ENCODE peak calls at places on chromosomes 7 and 10, in six cellular contexts. One of them, this sample, is unnamed.

GRCh38 chr10:3139135-3139910 is 33.3 kb downstream of the PITRM1 start:
- DNase-seq in psoas muscle: no peak
- DNase-seq in right atrium auricular region: no peak
- DNase-seq in lower lobe of right lung: no peak
- DNase-seq in aorta: peak
- DNase-seq in tibial artery: no peak
- DNase-seq in this sample: no peak

GRCh38 chr7:46494026-46494425 is 573.0 kb upstream of the IGFBP3 start:
- DNase-seq in psoas muscle: no peak
- DNase-seq in right atrium auricular region: no peak
- DNase-seq in lower lobe of right lung: no peak
- DNase-seq in aorta: no peak
- DNase-seq in tibial artery: no peak
- DNase-seq in this sample: no peak

GRCh38 chr7:154744226-154744860 is 258.6 kb downstream of the PAXIP1 start:
- DNase-seq in psoas muscle: no peak
- DNase-seq in right atrium auricular region: no peak
- DNase-seq in lower lobe of right lung: no peak
- DNase-seq in aorta: no peak
- DNase-seq in tibial artery: no peak
- DNase-seq in this sample: no peak

GRCh38 chr10:86684305-86684704 is 16.0 kb downstream of the LDB3 start:
- DNase-seq in psoas muscle: peak
- DNase-seq in right atrium auricular region: no peak
- DNase-seq in lower lobe of right lung: no peak
- DNase-seq in aorta: peak
- DNase-seq in tibial artery: peak
- DNase-seq in this sample: peak

GRCh38 chr10:45418859-45419672 is 45.0 kb downstream of the ALOX5 start:
- DNase-seq in psoas muscle: peak
- DNase-seq in right atrium auricular region: peak
- DNase-seq in lower lobe of right lung: peak
- DNase-seq in aorta: peak
- DNase-seq in tibial artery: peak
- DNase-seq in this sample: peak

GRCh38 chr10:124176309-124177179 is 83.1 kb upstream of the CHST15 start:
- DNase-seq in psoas muscle: no peak
- DNase-seq in right atrium auricular region: peak
- DNase-seq in lower lobe of right lung: no peak
- DNase-seq in aorta: no peak
- DNase-seq in tibial artery: no peak
- DNase-seq in this sample: peak

GRCh38 chr10:127024655-127025054 is 119.4 kb downstream of the DOCK1 start:
- DNase-seq in psoas muscle: no peak
- DNase-seq in right atrium auricular region: no peak
- DNase-seq in lower lobe of right lung: no peak
- DNase-seq in aorta: no peak
- DNase-seq in tibial artery: peak
- DNase-seq in this sample: no peak

GRCh38 chr10:74738985-74739567 is 87.3 kb upstream of the KAT6B start:
- DNase-seq in psoas muscle: no peak
- DNase-seq in right atrium auricular region: no peak
- DNase-seq in lower lobe of right lung: no peak
- DNase-seq in aorta: no peak
- DNase-seq in tibial artery: no peak
- DNase-seq in this sample: no peak

GRCh38 chr7:16187131-16187530 is 234.2 kb downstream of the CRPPA start:
- DNase-seq in psoas muscle: no peak
- DNase-seq in right atrium auricular region: no peak
- DNase-seq in lower lobe of right lung: no peak
- DNase-seq in aorta: no peak
- DNase-seq in tibial artery: no peak
- DNase-seq in this sample: no peak

GRCh38 chr10:118841881-118842605 is 87.3 kb upstream of the CACUL1 start:
- DNase-seq in psoas muscle: no peak
- DNase-seq in right atrium auricular region: no peak
- DNase-seq in lower lobe of right lung: no peak
- DNase-seq in aorta: no peak
- DNase-seq in tibial artery: no peak
- DNase-seq in this sample: no peak

GRCh38 chr7:106968160-106968559 is 76.3 kb upstream of the PRKAR2B start:
- DNase-seq in psoas muscle: no peak
- DNase-seq in right atrium auricular region: no peak
- DNase-seq in lower lobe of right lung: no peak
- DNase-seq in aorta: no peak
- DNase-seq in tibial artery: no peak
- DNase-seq in this sample: peak

GRCh38 chr10:69715156-69715898 is 85.3 kb downstream of the FAM241B start:
- DNase-seq in psoas muscle: no peak
- DNase-seq in right atrium auricular region: no peak
- DNase-seq in lower lobe of right lung: no peak
- DNase-seq in aorta: no peak
- DNase-seq in tibial artery: no peak
- DNase-seq in this sample: peak

GRCh38 chr10:29622382-29622885 is 12.3 kb downstream of the SVIL start:
- DNase-seq in psoas muscle: no peak
- DNase-seq in right atrium auricular region: no peak
- DNase-seq in lower lobe of right lung: no peak
- DNase-seq in aorta: no peak
- DNase-seq in tibial artery: no peak
- DNase-seq in this sample: no peak

GRCh38 chr10:130799532-130799931 is 512.0 kb downstream of the TCERG1L start:
- DNase-seq in psoas muscle: no peak
- DNase-seq in right atrium auricular region: no peak
- DNase-seq in lower lobe of right lung: no peak
- DNase-seq in aorta: no peak
- DNase-seq in tibial artery: no peak
- DNase-seq in this sample: no peak

GRCh38 chr7:133513608-133514007 is 260.7 kb downstream of the EXOC4 start:
- DNase-seq in psoas muscle: no peak
- DNase-seq in right atrium auricular region: no peak
- DNase-seq in lower lobe of right lung: no peak
- DNase-seq in aorta: no peak
- DNase-seq in tibial artery: no peak
- DNase-seq in this sample: no peak

GRCh38 chr7:139995034-139995915 is 67.5 kb downstream of the PARP12 start:
- DNase-seq in psoas muscle: no peak
- DNase-seq in right atrium auricular region: no peak
- DNase-seq in lower lobe of right lung: no peak
- DNase-seq in aorta: no peak
- DNase-seq in tibial artery: no peak
- DNase-seq in this sample: no peak

GRCh38 chr10:110169586-110169985 is 37.8 kb upstream of the MXI1 start:
- DNase-seq in psoas muscle: no peak
- DNase-seq in right atrium auricular region: peak
- DNase-seq in lower lobe of right lung: no peak
- DNase-seq in aorta: no peak
- DNase-seq in tibial artery: no peak
- DNase-seq in this sample: peak

GRCh38 chr7:2626498-2627117 is 5.2 kb upstream of the TTYH3 start:
- DNase-seq in psoas muscle: no peak
- DNase-seq in right atrium auricular region: no peak
- DNase-seq in lower lobe of right lung: no peak
- DNase-seq in aorta: no peak
- DNase-seq in tibial artery: no peak
- DNase-seq in this sample: no peak

GRCh38 chr7:111919690-111920179 is 286.5 kb downstream of the DOCK4 start:
- DNase-seq in psoas muscle: no peak
- DNase-seq in right atrium auricular region: no peak
- DNase-seq in lower lobe of right lung: no peak
- DNase-seq in aorta: no peak
- DNase-seq in tibial artery: no peak
- DNase-seq in this sample: no peak

GRCh38 chr10:14010083-14010551 is 320.6 kb downstream of the FRMD4A start:
- DNase-seq in psoas muscle: no peak
- DNase-seq in right atrium auricular region: no peak
- DNase-seq in lower lobe of right lung: no peak
- DNase-seq in aorta: no peak
- DNase-seq in tibial artery: no peak
- DNase-seq in this sample: no peak

GRCh38 chr7:26429168-26429567 is 137.5 kb downstream of the SNX10 start:
- DNase-seq in psoas muscle: no peak
- DNase-seq in right atrium auricular region: no peak
- DNase-seq in lower lobe of right lung: no peak
- DNase-seq in aorta: no peak
- DNase-seq in tibial artery: no peak
- DNase-seq in this sample: no peak

GRCh38 chr7:55534916-55535636 is 37.2 kb downstream of the VOPP1 start:
- DNase-seq in psoas muscle: no peak
- DNase-seq in right atrium auricular region: no peak
- DNase-seq in lower lobe of right lung: no peak
- DNase-seq in aorta: no peak
- DNase-seq in tibial artery: no peak
- DNase-seq in this sample: no peak

GRCh38 chr10:104233817-104234216 is 1.7 kb upstream of the CFAP43 start:
- DNase-seq in psoas muscle: no peak
- DNase-seq in right atrium auricular region: no peak
- DNase-seq in lower lobe of right lung: no peak
- DNase-seq in aorta: no peak
- DNase-seq in tibial artery: no peak
- DNase-seq in this sample: no peak

GRCh38 chr10:104234934-104235333 is 2.8 kb upstream of the CFAP43 start:
- DNase-seq in psoas muscle: no peak
- DNase-seq in right atrium auricular region: no peak
- DNase-seq in lower lobe of right lung: no peak
- DNase-seq in aorta: no peak
- DNase-seq in tibial artery: no peak
- DNase-seq in this sample: no peak

GRCh38 chr10:104230490-104230889 is 1.7 kb downstream of the CFAP43 start:
- DNase-seq in psoas muscle: no peak
- DNase-seq in right atrium auricular region: no peak
- DNase-seq in lower lobe of right lung: no peak
- DNase-seq in aorta: no peak
- DNase-seq in tibial artery: no peak
- DNase-seq in this sample: no peak

GRCh38 chr10:104231784-104232612 is at the start of gene CFAP43:
- DNase-seq in psoas muscle: peak
- DNase-seq in right atrium auricular region: peak
- DNase-seq in lower lobe of right lung: peak
- DNase-seq in aorta: peak
- DNase-seq in tibial artery: peak
- DNase-seq in this sample: peak

DNA sequence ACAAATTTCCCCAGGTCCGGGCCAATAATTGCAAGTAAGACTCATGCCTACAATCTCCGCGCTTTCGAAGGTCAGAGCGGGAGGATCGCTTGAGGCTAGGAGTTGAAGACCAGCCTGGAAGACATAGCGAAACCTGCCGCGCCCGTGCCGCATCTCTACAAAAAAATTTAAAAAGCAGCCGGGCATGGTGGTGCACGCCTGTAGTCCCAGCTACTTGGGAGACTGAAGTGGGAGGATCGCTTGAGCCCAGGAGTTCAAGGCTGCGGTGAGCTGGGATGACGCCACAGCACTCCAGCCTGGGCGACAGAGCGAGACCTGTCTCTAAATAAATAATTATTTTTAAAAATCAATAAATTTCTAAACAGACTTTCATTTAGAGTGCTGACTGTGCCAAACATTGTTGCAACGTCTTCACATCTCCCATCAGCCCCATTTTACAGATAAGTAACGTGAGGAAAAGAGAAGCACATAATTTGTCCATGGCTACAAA is 494 bp upstream of the CFAP43 start:
- DNase-seq in psoas muscle: no peak
- DNase-seq in right atrium auricular region: no peak
- DNase-seq in lower lobe of right lung: peak
- DNase-seq in aorta: peak
- DNase-seq in tibial artery: no peak
- DNase-seq in this sample: no peak
- H3K27ac ChIP-seq in psoas muscle: no peak
- H3K27ac ChIP-seq in right atrium auricular region: no peak
- H3K27ac ChIP-seq in lower lobe of right lung: peak
- H3K27ac ChIP-seq in aorta: no peak
- H3K27ac ChIP-seq in tibial artery: no peak
- H3K27ac ChIP-seq in this sample: no peak

DNA sequence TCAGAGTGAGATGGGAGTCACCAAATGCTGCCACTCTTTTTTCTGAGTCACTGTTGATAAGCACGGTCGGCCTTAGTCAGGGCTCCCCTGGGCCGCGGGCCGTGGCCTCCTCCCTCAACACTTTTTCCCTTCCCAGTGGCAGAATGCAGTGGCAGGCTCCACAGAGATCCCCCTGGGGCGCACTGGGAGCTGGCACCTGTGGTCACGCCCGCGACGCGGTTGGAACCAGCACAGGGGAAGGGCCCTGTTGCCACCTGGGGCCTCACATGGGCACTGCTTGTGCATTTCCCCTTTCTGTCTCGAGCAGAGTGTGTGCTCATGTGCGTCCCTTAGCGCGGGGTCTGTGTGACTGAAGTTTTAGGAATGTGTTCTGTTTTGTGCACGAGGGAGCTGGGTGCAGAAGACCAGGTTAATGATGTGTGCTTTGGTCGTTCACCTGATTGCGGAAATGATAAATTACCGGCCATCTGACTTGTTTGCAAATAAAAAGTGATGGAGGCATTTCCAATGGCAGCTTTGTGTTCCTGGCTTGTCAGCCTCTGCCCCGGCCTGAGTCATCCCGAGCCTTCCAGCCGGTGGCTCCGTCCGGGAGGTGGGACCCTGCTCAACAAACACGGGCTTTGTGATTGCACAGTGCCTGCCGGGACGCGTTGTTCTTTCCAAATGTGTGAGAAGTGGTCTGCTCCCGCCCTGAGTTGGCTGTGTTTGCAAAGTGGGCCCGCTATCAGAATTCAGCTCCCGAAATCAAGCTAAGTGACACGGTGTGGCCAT is 100.6 kb downstream of the NKX6-2 start:
- DNase-seq in psoas muscle: peak
- DNase-seq in right atrium auricular region: peak
- DNase-seq in lower lobe of right lung: peak
- DNase-seq in aorta: peak
- DNase-seq in tibial artery: peak
- DNase-seq in this sample: peak
- H3K4me3 ChIP-seq in psoas muscle: no peak
- H3K4me3 ChIP-seq in right atrium auricular region: no peak
- H3K4me3 ChIP-seq in lower lobe of right lung: no peak
- H3K4me3 ChIP-seq in aorta: no peak
- H3K4me3 ChIP-seq in tibial artery: no peak
- H3K4me3 ChIP-seq in this sample: peak

GRCh38 chr7:83832009-83832408 is 183.1 kb upstream of the SEMA3E start:
- DNase-seq in psoas muscle: no peak
- DNase-seq in right atrium auricular region: no peak
- DNase-seq in lower lobe of right lung: no peak
- DNase-seq in aorta: no peak
- DNase-seq in tibial artery: no peak
- DNase-seq in this sample: no peak

GRCh38 chr7:83837683-83838082 is 188.7 kb upstream of the SEMA3E start:
- DNase-seq in psoas muscle: no peak
- DNase-seq in right atrium auricular region: no peak
- DNase-seq in lower lobe of right lung: no peak
- DNase-seq in aorta: no peak
- DNase-seq in tibial artery: no peak
- DNase-seq in this sample: no peak

GRCh38 chr7:83836028-83836427 is 187.1 kb upstream of the SEMA3E start:
- DNase-seq in psoas muscle: no peak
- DNase-seq in right atrium auricular region: no peak
- DNase-seq in lower lobe of right lung: no peak
- DNase-seq in aorta: no peak
- DNase-seq in tibial artery: no peak
- DNase-seq in this sample: no peak

GRCh38 chr7:83835424-83835823 is 186.5 kb upstream of the SEMA3E start:
- DNase-seq in psoas muscle: no peak
- DNase-seq in right atrium auricular region: no peak
- DNase-seq in lower lobe of right lung: no peak
- DNase-seq in aorta: no peak
- DNase-seq in tibial artery: no peak
- DNase-seq in this sample: no peak
- H3K27ac ChIP-seq in psoas muscle: no peak
- H3K27ac ChIP-seq in right atrium auricular region: no peak
- H3K27ac ChIP-seq in lower lobe of right lung: no peak
- H3K27ac ChIP-seq in aorta: no peak
- H3K27ac ChIP-seq in tibial artery: no peak
- H3K27ac ChIP-seq in this sample: no peak

GRCh38 chr10:122112625-122113160 is 123.7 kb downstream of the TACC2 start:
- DNase-seq in psoas muscle: peak
- DNase-seq in right atrium auricular region: peak
- DNase-seq in lower lobe of right lung: peak
- DNase-seq in aorta: peak
- DNase-seq in tibial artery: peak
- DNase-seq in this sample: peak
- H3K4me3 ChIP-seq in psoas muscle: peak
- H3K4me3 ChIP-seq in right atrium auricular region: peak
- H3K4me3 ChIP-seq in lower lobe of right lung: peak
- H3K4me3 ChIP-seq in aorta: peak
- H3K4me3 ChIP-seq in tibial artery: peak
- H3K4me3 ChIP-seq in this sample: peak